ENCODE peak calls at places on chromosomes 13 and 19, in five cellular contexts. N is GM23338, T is choroid plexus epithelial cell, L is T-helper 2 cell, B is NCI-H446. A is an unnamed sample.
A peak's percentile ranks its signal among the peaks of the same experiment; 100 is the strongest.

GRCh38 chr19:18340237-18340989 is at the start of gene PGPEP1:
- DNase-seq in N (peak; percentile 87), T (peak; percentile 59), L (peak; percentile 34), B (no peak), A (peak; percentile 21)

GRCh38 chr13:84903391-84903790 is 895.8 kb downstream of the SLITRK6 start:
- DNase-seq in N (no peak), T (no peak), L (no peak), B (no peak), A (no peak)

GRCh38 chr19:18473003-18473705 is 35.2 kb upstream of the ISYNA1 start:
- DNase-seq in N (no peak), T (no peak), L (no peak), B (no peak), A (no peak)

GRCh38 chr13:110306960-110307696 is at the start of the genes COL4A1 and COL4A2:
- DNase-seq in N (peak; percentile 87), T (peak; percentile 88), L (no peak), B (no peak), A (no peak)

GRCh38 chr19:38656171-38656981 is 8.9 kb downstream of the ACTN4 start:
- DNase-seq in N (no peak), T (peak; percentile 84), L (peak; percentile 85), B (no peak), A (no peak)

GRCh38 chr13:94073006-94073744 is 406.3 kb downstream of the DCT start:
- DNase-seq in N (peak; percentile 14), T (peak; percentile 86), L (no peak), B (no peak), A (no peak)

GRCh38 chr13:87893186-87893585 is 222.0 kb downstream of the SLITRK5 start:
- DNase-seq in N (no peak), T (no peak), L (no peak), B (no peak), A (no peak)

GRCh38 chr13:25574437-25575426 is 203.0 kb downstream of the ATP8A2 start:
- DNase-seq in N (peak; percentile 92), T (peak; percentile 95), L (peak; percentile 22), B (peak; percentile 63), A (peak; percentile 82)

GRCh38 chr13:64662887-64663593 is 2567.1 kb downstream of the PCDH9 start:
- DNase-seq in N (no peak), T (no peak), L (no peak), B (no peak), A (no peak)

GRCh38 chr19:47757617-47758432 is 12.5 kb downstream of the NOP53 start:
- DNase-seq in N (no peak), T (no peak), L (no peak), B (no peak), A (no peak)

GRCh38 chr19:58552655-58553054 is 2.2 kb downstream of the CHMP2A start:
- DNase-seq in N (no peak), T (no peak), L (no peak), B (no peak), A (no peak)

GRCh38 chr13:42405665-42406390 is 133.9 kb downstream of the AKAP11 start:
- DNase-seq in N (no peak), T (peak; percentile 77), L (peak; percentile 23), B (no peak), A (no peak)

GRCh38 chr13:32205426-32206096 is 109.6 kb downstream of the ZAR1L start:
- DNase-seq in N (no peak), T (peak; percentile 25), L (no peak), B (no peak), A (no peak)

GRCh38 chr13:66492479-66492878 is 737.7 kb downstream of the PCDH9 start:
- DNase-seq in N (peak; percentile 68), T (no peak), L (no peak), B (no peak), A (no peak)

GRCh38 chr19:41706741-41707501 is 1.5 kb upstream of the CEACAM5 start:
- DNase-seq in N (peak; percentile 93), T (peak; percentile 39), L (peak; percentile 45), B (no peak), A (peak; percentile 38)

GRCh38 chr19:10431943-10432735 is 11.8 kb downstream of the PDE4A start:
- DNase-seq in N (peak; percentile 60), T (no peak), L (peak; percentile 71), B (no peak), A (no peak)

GRCh38 chr13:23778879-23779278 is 110.3 kb downstream of the MIPEP start:
- DNase-seq in N (no peak), T (peak; percentile 97), L (no peak), B (no peak), A (no peak)

GRCh38 chr13:108961542-108962125 is 332.2 kb downstream of the MYO16 start:
- DNase-seq in N (peak; percentile 75), T (peak; percentile 79), L (peak; percentile 20), B (no peak), A (peak; percentile 40)

GRCh38 chr19:38488811-38489481 is 55.5 kb downstream of the RYR1 start:
- DNase-seq in N (no peak), T (no peak), L (no peak), B (no peak), A (no peak)

GRCh38 chr19:43804443-43804842 is 2.2 kb upstream of the LYPD5 start:
- DNase-seq in N (no peak), T (no peak), L (no peak), B (no peak), A (no peak)

A was measured in KG1.